ENCODE peak calls at places on chromosomes 12 and 14, in six cellular contexts. I is adipocyte; H is body of pancreas; Q is cardiac muscle cell; E is CD8-positive, alpha-beta T cell; J is CD4-positive, CD25-positive, alpha-beta regulatory T cell. W is an unnamed sample.

GRCh38 chr14:90161129-90161528 is 95.2 kb upstream of the PSMC1 start:
- DNase-seq in H (no peak), Q (no peak), I (no peak), J (no peak), E (no peak), W (no peak)

GRCh38 chr14:103418508-103418818 is 33.2 kb downstream of the MARK3 start:
- DNase-seq in J (no peak), I (peak; percentile 85), H (peak; percentile 38), Q (no peak), E (no peak), W (no peak)

GRCh38 chr14:55609681-55610080 is 29.7 kb downstream of the KTN1 start:
- DNase-seq in E (no peak), Q (no peak), H (no peak), I (peak; percentile 73), J (no peak), W (no peak)

GRCh38 chr12:104888456-104888855 is 69.6 kb downstream of the SLC41A2 start:
- DNase-seq in E (no peak), J (no peak), I (peak; percentile 59), Q (no peak), H (no peak), W (no peak)

GRCh38 chr12:45290218-45290609 is 74.3 kb downstream of the ANO6 start:
- DNase-seq in J (no peak), Q (no peak), I (peak; percentile 83), E (no peak), H (no peak), W (no peak)

GRCh38 chr14:27075503-27075902 is 477.7 kb upstream of the NOVA1 start:
- DNase-seq in I (no peak), Q (no peak), H (no peak), E (no peak), J (no peak), W (no peak)

GRCh38 chr14:104660597-104660996 is 28.8 kb upstream of the INF2 start:
- DNase-seq in H (no peak), E (no peak), Q (no peak), I (no peak), J (no peak), W (peak; percentile 83)

GRCh38 chr14:34212574-34212973 is 249.5 kb downstream of the SPTSSA start:
- DNase-seq in Q (no peak), I (no peak), E (no peak), H (no peak), J (no peak), W (no peak)

GRCh38 chr12:2359725-2360629 is 307.2 kb downstream of the CACNA1C start:
- DNase-seq in I (no peak), H (no peak), J (no peak), E (no peak), Q (no peak), W (no peak)

GRCh38 chr14:60092516-60092915 is 793 bp downstream of the PCNX4 start:
- DNase-seq in H (no peak), Q (peak; percentile 49), I (peak; percentile 77), J (no peak), E (peak; percentile 51), W (peak; percentile 5)

GRCh38 chr12:43338848-43339526 is 213.0 kb downstream of the ADAMTS20 start:
- DNase-seq in I (peak; percentile 74), Q (peak; percentile 90), J (no peak), H (peak; percentile 8), E (no peak), W (peak; percentile 15)

GRCh38 chr14:24339284-24340151 is at the start of gene RIPK3:
- DNase-seq in E (peak; percentile 82), H (peak; percentile 78), Q (no peak), J (peak; percentile 56), I (no peak), W (peak; percentile 66)

GRCh38 chr12:110345176-110345651 is 58.3 kb downstream of the ANAPC7 start:
- DNase-seq in H (peak; percentile 39), E (no peak), I (no peak), Q (no peak), J (no peak), W (no peak)

GRCh38 chr12:24839268-24839791 is 109.6 kb downstream of the BCAT1 start:
- DNase-seq in J (no peak), Q (no peak), E (no peak), I (peak; percentile 19), H (no peak), W (peak; percentile 83)

GRCh38 chr12:2341871-2342270 is 289.1 kb downstream of the CACNA1C start:
- DNase-seq in Q (no peak), I (peak; percentile 86), E (no peak), J (no peak), H (no peak), W (no peak)

GRCh38 chr14:69355955-69356321 is 42.2 kb downstream of the ERH start:
- DNase-seq in E (no peak), H (no peak), Q (no peak), I (peak; percentile 71), J (no peak), W (no peak)

GRCh38 chr12:91316161-91316759 is 133.6 kb upstream of the DCN start:
- DNase-seq in H (no peak), Q (no peak), J (no peak), I (peak; percentile 30), E (no peak), W (no peak)

GRCh38 chr12:49872781-49873181 is 29.9 kb upstream of the BCDIN3D start:
- DNase-seq in H (no peak), Q (no peak), J (no peak), E (peak; percentile 29), I (no peak), W (no peak)

GRCh38 chr14:24233538-24233866 is 773 bp downstream of the GMPR2 start:
- DNase-seq in Q (no peak), I (no peak), J (no peak), E (no peak), H (no peak), W (no peak)

GRCh38 chr12:561908-562593 is 101.2 kb downstream of the NINJ2 start:
- DNase-seq in Q (no peak), E (no peak), J (no peak), H (peak; percentile 67), I (no peak), W (no peak)

DNA sequence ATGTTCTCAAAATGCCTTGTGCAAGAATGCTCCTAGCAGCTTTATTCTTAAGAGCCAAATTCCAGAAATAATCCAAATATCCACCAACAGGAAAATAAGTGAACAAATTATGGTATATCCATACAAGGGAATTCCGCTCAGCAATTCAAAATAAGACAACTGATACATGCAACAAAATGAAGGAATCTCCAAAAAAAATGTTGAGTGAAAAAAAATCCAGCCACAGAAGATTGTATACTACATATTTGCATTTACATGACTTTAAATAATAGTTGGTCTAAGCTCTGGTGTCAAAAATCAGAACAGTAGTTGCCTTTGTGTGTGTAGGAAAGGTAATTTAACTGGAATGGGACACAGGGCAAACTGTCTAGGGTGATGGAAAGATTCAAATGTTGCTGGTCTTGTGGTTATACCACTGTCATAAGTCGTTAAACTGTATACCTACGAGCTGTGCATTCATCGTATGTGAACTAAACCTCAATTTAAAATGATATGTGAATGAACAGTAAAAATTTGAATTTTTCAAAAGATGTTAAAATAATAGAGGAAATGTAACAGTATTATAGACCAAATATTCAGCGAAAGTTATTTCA is 3.2 kb downstream of the CD69 start:
- DNase-seq in J (no peak), E (no peak), I (no peak), H (no peak), Q (no peak), W (no peak)
- H3K4me3 ChIP-seq in J (peak overlapping the region; percentile 100), E (peak overlapping the region; percentile 67), I (no peak overlapping the region), H (no peak overlapping the region), Q (no peak overlapping the region), W (peak overlapping the region; percentile 2)

DNA sequence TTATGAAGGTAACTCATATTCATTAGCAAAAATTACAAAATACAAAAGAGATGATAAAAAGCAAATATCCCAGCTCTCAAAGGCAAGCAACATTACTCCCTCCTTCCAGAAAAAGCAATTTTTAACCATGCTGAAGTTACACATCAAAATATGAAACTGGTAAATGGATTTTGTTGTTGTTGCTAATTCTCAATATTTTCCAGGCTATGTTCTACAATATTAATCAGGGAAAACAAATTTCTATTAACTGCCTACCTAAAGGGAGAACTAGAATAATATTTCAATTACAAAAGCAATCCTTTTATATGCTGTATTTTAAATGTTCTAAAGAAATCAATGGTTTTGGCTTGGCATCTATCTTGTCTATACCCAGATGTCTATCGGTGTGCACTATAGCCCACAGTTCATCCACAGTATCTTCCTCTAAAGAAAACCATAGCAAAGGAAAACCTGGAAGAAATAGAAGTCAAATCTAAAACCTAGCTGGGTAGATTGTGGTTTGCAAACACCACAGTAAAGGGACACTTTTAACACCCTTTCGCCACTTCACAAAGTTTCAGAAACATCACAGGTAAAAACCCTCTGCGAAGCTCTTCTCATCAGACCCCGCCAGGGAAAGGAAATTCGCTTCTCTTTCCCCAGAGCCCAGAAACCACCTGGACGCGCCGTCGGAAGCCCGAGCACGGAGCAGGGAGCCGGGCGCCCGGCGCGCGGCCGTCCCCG is 32.0 kb downstream of the TC2N start:
- DNase-seq in E (no peak), I (no peak), H (peak; percentile 24), J (peak; percentile 4), Q (peak; percentile 2), W (no peak)
- H3K4me3 ChIP-seq in E (peak overlapping the region; percentile 70), I (no peak overlapping the region), H (peak overlapping the region; percentile 56), J (peak overlapping the region; percentile 71), Q (peak overlapping the region; percentile 63), W (peak overlapping the region; percentile 66)

GRCh38 chr12:4910502-4911315 is 1.0 kb downstream of the KCNA1 start:
- DNase-seq in E (no peak), H (no peak), J (no peak), Q (no peak), I (peak; percentile 11), W (peak; percentile 60)

GRCh38 chr12:4908694-4909396 is 860 bp upstream of the KCNA1 start:
- DNase-seq in H (no peak), I (peak; percentile 35), Q (peak; percentile 58), E (no peak), J (no peak), W (peak; percentile 52)

GRCh38 chr12:4911316-4911994 is 1.8 kb downstream of the KCNA1 start:
- DNase-seq in Q (no peak), H (no peak), I (no peak), J (no peak), E (no peak), W (no peak)

GRCh38 chr12:4909734-4910501 is at the start of gene KCNA1:
- DNase-seq in H (no peak), J (no peak), I (peak; percentile 59), E (no peak), Q (peak; percentile 70), W (peak; percentile 38)

GRCh38 chr12:4909397-4909733 is 340 bp upstream of the KCNA1 start:
- DNase-seq in J (no peak), I (peak; percentile 7), Q (no peak), E (no peak), H (no peak), W (no peak)
- H3K4me3 ChIP-seq in J (no peak overlapping the region), I (peak overlapping the region; percentile 84), Q (peak overlapping the region; percentile 29), E (peak overlapping the region; percentile 43), H (no peak overlapping the region), W (peak overlapping the region; percentile 66)

DNA sequence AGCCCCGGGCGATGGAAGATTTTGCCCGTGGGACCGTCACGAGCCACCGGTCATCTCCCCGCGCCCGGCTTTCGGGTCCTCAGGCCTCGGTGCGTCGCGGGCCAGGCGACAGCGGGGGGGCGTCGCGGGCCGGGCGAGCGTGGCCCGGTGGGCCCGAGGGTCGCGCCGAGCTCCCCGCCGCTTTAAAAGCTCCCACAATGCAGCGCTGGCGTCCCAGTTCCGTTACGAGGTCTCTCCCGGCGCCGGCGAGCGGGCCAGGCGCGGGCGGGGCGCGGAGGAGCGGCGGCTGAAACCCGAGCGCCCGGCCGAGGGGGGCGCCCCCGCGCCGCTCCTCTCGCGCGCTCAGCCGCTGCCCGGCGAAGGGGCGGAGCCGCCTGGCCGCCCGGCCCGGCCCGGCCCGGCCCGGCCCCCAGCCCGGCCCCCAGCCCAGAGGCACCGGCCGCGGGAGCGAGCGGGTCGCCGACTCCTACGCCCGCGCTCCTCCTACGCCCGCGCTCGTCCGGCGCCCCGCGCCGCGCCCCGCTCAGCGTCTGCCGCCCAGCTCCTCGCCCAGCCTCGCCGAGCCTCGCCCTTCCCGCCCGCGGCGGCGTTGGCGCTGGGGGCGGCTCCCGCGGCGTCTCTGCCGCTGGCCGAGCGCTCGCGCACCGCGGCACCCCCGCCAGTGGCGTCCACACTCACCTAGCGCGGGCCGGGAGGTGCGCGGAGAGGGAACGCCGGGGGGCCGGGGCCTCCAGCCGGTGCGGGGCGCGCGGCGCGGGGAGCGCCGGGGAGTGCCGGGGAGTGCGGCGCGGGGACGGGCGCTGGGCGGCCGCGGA is at the start of gene RASSF8:
- DNase-seq in E (no peak), J (no peak), I (peak; percentile 95), H (peak; percentile 77), Q (peak; percentile 93), W (peak; percentile 37)
- H3K4me3 ChIP-seq in E (peak within 1 kb of the TSS; percentile 46), J (no peak within 1 kb of the TSS), I (peak within 1 kb of the TSS; percentile 95), H (peak within 1 kb of the TSS; percentile 87), Q (peak within 1 kb of the TSS; percentile 99), W (peak within 1 kb of the TSS; percentile 55)